ENCODE peak calls at places on chromosomes 2 and 18, in four cellular contexts. Z, S, H and U are unnamed samples. For H3K4me1, the result is how much of the 10 kb centered on the place peaks cover.

GRCh38 chr2:233428008-233428407 is 73.7 kb downstream of the DGKD start:
- DNase-seq in S (no peak), Z (no peak), H (peak), U (no peak)

GRCh38 chr2:217301142-217301541 is 441.3 kb upstream of the TNP1 start:
- DNase-seq in Z (no peak), H (no peak), S (no peak), U (no peak)

GRCh38 chr2:240288087-240288521 is 147.4 kb upstream of the GPC1 start:
- DNase-seq in Z (no peak), S (no peak), H (no peak), U (no peak)

GRCh38 chr2:179946810-179947485 is 60.1 kb downstream of the CWC22 start:
- DNase-seq in H (no peak), Z (no peak), S (no peak), U (no peak)

GRCh38 chr2:205721057-205721767 is 38.9 kb downstream of the NRP2 start:
- DNase-seq in Z (no peak), S (no peak), H (no peak), U (no peak)

GRCh38 chr2:227411320-227411989 is 23.7 kb upstream of the SCYGR1 start:
- DNase-seq in H (no peak), S (no peak), Z (peak), U (no peak)

GRCh38 chr2:208830203-208830602 is 423.6 kb downstream of the PTH2R start:
- DNase-seq in S (no peak), Z (no peak), H (no peak), U (no peak)

GRCh38 chr18:13791181-13791580 is 32.8 kb upstream of the MC5R start:
- DNase-seq in H (no peak), Z (peak), S (no peak), U (no peak)

GRCh38 chr2:129817175-129817574 is 162.3 kb upstream of the RAB6C start:
- DNase-seq in S (no peak), H (no peak), Z (no peak), U (no peak)

GRCh38 chr2:27431395-27431794 is 3.0 kb downstream of the NRBP1 start:
- DNase-seq in S (no peak), H (no peak), Z (peak), U (no peak)

GRCh38 chr2:98833917-98834263 is 102.1 kb downstream of the CRACDL start:
- DNase-seq in S (no peak), H (no peak), Z (no peak), U (no peak)

GRCh38 chr2:233460726-233461431 is 105.7 kb downstream of the USP40 start:
- DNase-seq in S (no peak), Z (no peak), H (peak), U (no peak)

GRCh38 chr18:10850828-10851227 is 298.5 kb downstream of the PIEZO2 start:
- DNase-seq in Z (no peak), S (no peak), H (no peak), U (no peak)

GRCh38 chr2:14516844-14517243 is 115.7 kb upstream of the LRATD1 start:
- DNase-seq in H (no peak), S (no peak), Z (peak), U (no peak)

GRCh38 chr2:149903626-149904025 is 316.1 kb upstream of the MMADHC start:
- DNase-seq in Z (peak), H (no peak), S (no peak), U (no peak)

GRCh38 chr2:191933307-191934105 is 86.6 kb upstream of the CAVIN2 start:
- DNase-seq in H (no peak), S (no peak), Z (peak), U (no peak)

GRCh38 chr18:8706545-8706980 is 1.2 kb downstream of the MTCL1 start:
- DNase-seq in Z (peak), S (no peak), H (no peak), U (no peak)

GRCh38 chr2:229344151-229344551 is 73.1 kb upstream of the PID1 start:
- DNase-seq in S (no peak), Z (no peak), H (no peak), U (no peak)

GRCh38 chr2:111624401-111625156 is 259.4 kb downstream of the ANAPC1 start:
- DNase-seq in Z (peak), S (no peak), H (no peak), U (no peak)

GRCh38 chr2:195538937-195539336 is 118.1 kb upstream of the SLC39A10 start:
- DNase-seq in Z (no peak), S (no peak), H (no peak), U (no peak)

GRCh38 chr2:229340086-229340760 is 69.1 kb upstream of the PID1 start:
- DNase-seq in Z (peak), H (no peak), S (no peak), U (no peak)

GRCh38 chr2:134273240-134273983 is 19.5 kb downstream of the MGAT5 start:
- DNase-seq in S (no peak), H (no peak), Z (no peak), U (no peak)

GRCh38 chr18:36668349-36668748 is 160.5 kb downstream of the TPGS2 start:
- DNase-seq in S (no peak), Z (no peak), H (no peak), U (no peak)

GRCh38 chr2:148887349-148888002 is 12.4 kb downstream of the KIF5C start:
- DNase-seq in S (no peak), Z (no peak), H (no peak), U (no peak)

GRCh38 chr2:33033524-33034150 is 86.9 kb downstream of the LTBP1 start:
- DNase-seq in S (no peak), H (no peak), Z (peak), U (no peak)

GRCh38 chr2:239357954-239358754 is 42.7 kb downstream of the HDAC4 start:
- DNase-seq in H (no peak), Z (peak), S (peak), U (no peak)

GRCh38 chr2:99841749-99842148 is 300.6 kb downstream of the AFF3 start:
- DNase-seq in Z (peak), H (no peak), S (no peak), U (no peak)

GRCh38 chr2:30267161-30267568 is 35.8 kb downstream of the LBH start:
- DNase-seq in Z (no peak), H (no peak), S (no peak), U (no peak)

GRCh38 chr18:68449292-68449691 is 265.6 kb downstream of the TMX3 start:
- DNase-seq in S (no peak), Z (peak), H (no peak), U (no peak)

GRCh38 chr2:74374509-74375205 is 5.5 kb downstream of the DCTN1 start:
- DNase-seq in S (peak), Z (peak), H (peak), U (peak)

GRCh38 chr2:201699384-201699783 is 940 bp upstream of the MPP4 start:
- DNase-seq in Z (no peak), S (no peak), H (no peak), U (no peak)

GRCh38 chr2:41880561-41881243 is 167.1 kb upstream of the PKDCC start:
- DNase-seq in Z (no peak), S (no peak), H (no peak), U (no peak)
- TF ChIP-seq CTCF in Z (no peak), S (no peak), H (no peak), U (no peak)

DNA sequence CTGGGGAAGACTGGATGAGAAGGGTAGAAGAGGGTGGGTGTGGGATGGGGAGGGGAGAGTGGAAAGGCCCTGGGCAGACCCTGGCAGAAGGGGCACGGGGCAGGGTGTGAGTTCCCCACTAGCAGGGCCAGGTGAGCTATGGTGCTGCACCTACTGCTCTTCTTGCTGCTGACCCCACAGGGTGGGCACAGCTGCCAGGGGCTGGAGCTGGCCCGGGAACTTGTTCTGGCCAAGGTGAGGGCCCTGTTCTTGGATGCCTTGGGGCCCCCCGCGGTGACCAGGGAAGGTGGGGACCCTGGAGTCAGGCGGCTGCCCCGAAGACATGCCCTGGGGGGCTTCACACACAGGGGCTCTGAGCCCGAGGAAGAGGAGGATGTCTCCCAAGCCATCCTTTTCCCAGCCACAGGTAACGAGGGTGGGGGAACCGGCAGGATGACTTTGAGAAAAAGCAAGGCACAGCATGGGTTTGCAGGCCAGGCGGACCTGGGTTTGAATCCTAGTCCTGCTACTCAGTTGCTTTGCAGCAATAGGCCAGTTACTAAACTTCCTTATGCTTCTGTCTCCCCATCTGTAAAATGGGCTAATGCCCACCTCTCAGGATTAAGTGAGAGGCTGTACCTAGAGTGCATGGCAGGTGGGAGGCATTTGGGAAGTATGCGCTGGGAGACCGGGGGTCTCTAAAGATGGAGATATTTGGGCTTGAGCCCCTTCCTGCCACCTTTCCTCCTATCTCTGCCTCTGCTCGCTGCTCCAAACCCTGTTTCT is at the start of gene INHA:
- DNase-seq in S (no peak), H (no peak), Z (no peak), U (no peak)
- H3K4me3 ChIP-seq in S (peak), H (peak), Z (peak), U (peak)

GRCh38 chr18:22563098-22563707 is 145.5 kb upstream of the CTAGE1 start:
- DNase-seq in S (no peak), Z (peak), H (peak), U (no peak)
- H3K4me1 ChIP-seq in S (under half), Z (under half), H (under half), U (under half)

GRCh38 chr18:57311472-57311871 is 40.9 kb upstream of the ST8SIA3 start:
- DNase-seq in S (no peak), H (no peak), Z (no peak), U (no peak)
- TF ChIP-seq CTCF in S (no peak), H (no peak), Z (no peak), U (no peak)

GRCh38 chr2:60519259-60519863 is 34.1 kb downstream of the BCL11A start:
- DNase-seq in S (no peak), Z (peak), H (no peak), U (no peak)
- H3K4me3 ChIP-seq in S (no peak), Z (no peak), H (no peak), U (no peak)